ENCODE peak calls at places on chromosomes 2 and 18, in nine cellular contexts. W is cardiac fibroblast; D is activated CD8-positive, alpha-beta T cell treated with anti-CD3 and anti-CD28 coated beads for 36 hours; V is B cell; B is NB4; A is GM12865; O is GM12864; Y is CD8-positive, alpha-beta T cell; C is IMR-90. F is an unnamed sample.

GRCh38 chr2:119760876-119761275 is 1.2 kb downstream of the PTPN4 start:
- DNase-seq in W (peak; percentile 57), D (no peak), V (no peak), B (peak; percentile 45), A (peak; percentile 25), O (no peak), Y (no peak), C (peak; percentile 44), F (no peak)

GRCh38 chr2:149473538-149473937 is 114.0 kb downstream of the MMADHC start:
- DNase-seq in W (no peak), D (no peak), V (no peak), B (no peak), A (no peak), O (no peak), Y (no peak), C (no peak), F (no peak)

GRCh38 chr2:226705133-226705886 is 94.3 kb downstream of the IRS1 start:
- DNase-seq in W (no peak), D (no peak), V (no peak), B (no peak), A (no peak), O (no peak), Y (no peak), C (no peak), F (no peak)

GRCh38 chr2:236764716-236765115 is 195.1 kb downstream of the ACKR3 start:
- DNase-seq in W (no peak), D (no peak), V (no peak), B (no peak), A (no peak), O (no peak), Y (no peak), C (no peak), F (no peak)

GRCh38 chr18:70068981-70069380 is 121.3 kb upstream of the CD226 start:
- DNase-seq in W (no peak), D (no peak), V (no peak), B (no peak), A (no peak), O (no peak), Y (no peak), C (no peak), F (no peak)

GRCh38 chr2:26246818-26247217 is 2.1 kb downstream of the HADHB start:
- DNase-seq in W (peak; percentile 41), D (peak; percentile 74), V (no peak), B (peak; percentile 90), A (peak; percentile 45), O (no peak), Y (no peak), C (peak; percentile 67), F (no peak)

GRCh38 chr18:79395761-79396404 is at the start of gene NFATC1:
- DNase-seq in W (peak; percentile 76), D (peak; percentile 91), V (peak; percentile 87), B (no peak), A (peak; percentile 42), O (no peak), Y (no peak), C (peak; percentile 67), F (peak; percentile 55)

GRCh38 chr2:36812196-36812595 is 115.7 kb downstream of the VIT start:
- DNase-seq in W (no peak), D (no peak), V (no peak), B (peak; percentile 15), A (no peak), O (no peak), Y (peak; percentile 15), C (no peak), F (no peak)

GRCh38 chr2:12202702-12203101 is 456.3 kb downstream of the LPIN1 start:
- DNase-seq in W (peak; percentile 52), D (no peak), V (no peak), B (no peak), A (no peak), O (no peak), Y (no peak), C (peak; percentile 42), F (no peak)

GRCh38 chr2:112646102-112646719 is 472 bp downstream of the SLC20A1 start:
- DNase-seq in W (no peak), D (peak; percentile 45), V (peak; percentile 73), B (no peak), A (peak; percentile 54), O (no peak), Y (no peak), C (no peak), F (peak; percentile 48)

GRCh38 chr2:82839046-82839445 is 1620.0 kb downstream of the SUCLG1 start:
- DNase-seq in W (no peak), D (no peak), V (no peak), B (no peak), A (no peak), O (no peak), Y (no peak), C (no peak), F (no peak)

GRCh38 chr2:146721486-146721885 is 1123.3 kb upstream of the ACVR2A start:
- DNase-seq in W (no peak), D (no peak), V (no peak), B (no peak), A (no peak), O (no peak), Y (no peak), C (no peak), F (no peak)

GRCh38 chr2:127530245-127531132 is 4.2 kb upstream of the IWS1 start:
- DNase-seq in W (no peak), D (no peak), V (no peak), B (no peak), A (no peak), O (no peak), Y (no peak), C (no peak), F (no peak)

GRCh38 chr2:166365803-166366420 is 9.8 kb downstream of the SCN9A start:
- DNase-seq in W (no peak), D (no peak), V (no peak), B (no peak), A (no peak), O (no peak), Y (no peak), C (no peak), F (no peak)

GRCh38 chr2:73928995-73929394 is 2.3 kb downstream of the DGUOK start:
- DNase-seq in W (no peak), D (no peak), V (no peak), B (peak; percentile 40), A (no peak), O (no peak), Y (no peak), C (no peak), F (no peak)

GRCh38 chr2:73925853-73926492 is 707 bp upstream of the DGUOK start:
- DNase-seq in W (no peak), D (no peak), V (peak; percentile 24), B (peak; percentile 23), A (peak; percentile 18), O (no peak), Y (no peak), C (no peak), F (no peak)

GRCh38 chr2:73925033-73925704 is 1.5 kb upstream of the DGUOK start:
- DNase-seq in W (no peak), D (peak; percentile 27), V (peak; percentile 36), B (peak; percentile 76), A (no peak), O (no peak), Y (no peak), C (no peak), F (no peak)

GRCh38 chr2:73927344-73927743 is 664 bp downstream of the DGUOK start:
- DNase-seq in W (no peak), D (no peak), V (no peak), B (no peak), A (no peak), O (no peak), Y (no peak), C (no peak), F (no peak)

GRCh38 chr2:73926493-73927327 is at the start of gene DGUOK:
- DNase-seq in W (peak; percentile 100), D (peak; percentile 99), V (peak; percentile 97), B (peak; percentile 100), A (peak; percentile 99), O (peak; percentile 99), Y (peak; percentile 95), C (peak; percentile 100), F (peak; percentile 87)
- TF ChIP-seq CTCF in W (no peak), D (no peak), V (no peak), B (no peak), A (no peak), O (no peak), Y (no peak), C (no peak), F (peak; percentile 14)

GRCh38 chr18:58558514-58558913 is 70.4 kb downstream of the ALPK2 start:
- DNase-seq in W (no peak), D (no peak), V (no peak), B (no peak), A (peak; percentile 65), O (no peak), Y (no peak), C (peak; percentile 31), F (no peak)
- TF ChIP-seq CTCF in W (no peak), D (no peak), V (no peak), B (no peak), A (no peak), O (peak; percentile 19), Y (no peak), C (no peak), F (no peak)

DNA sequence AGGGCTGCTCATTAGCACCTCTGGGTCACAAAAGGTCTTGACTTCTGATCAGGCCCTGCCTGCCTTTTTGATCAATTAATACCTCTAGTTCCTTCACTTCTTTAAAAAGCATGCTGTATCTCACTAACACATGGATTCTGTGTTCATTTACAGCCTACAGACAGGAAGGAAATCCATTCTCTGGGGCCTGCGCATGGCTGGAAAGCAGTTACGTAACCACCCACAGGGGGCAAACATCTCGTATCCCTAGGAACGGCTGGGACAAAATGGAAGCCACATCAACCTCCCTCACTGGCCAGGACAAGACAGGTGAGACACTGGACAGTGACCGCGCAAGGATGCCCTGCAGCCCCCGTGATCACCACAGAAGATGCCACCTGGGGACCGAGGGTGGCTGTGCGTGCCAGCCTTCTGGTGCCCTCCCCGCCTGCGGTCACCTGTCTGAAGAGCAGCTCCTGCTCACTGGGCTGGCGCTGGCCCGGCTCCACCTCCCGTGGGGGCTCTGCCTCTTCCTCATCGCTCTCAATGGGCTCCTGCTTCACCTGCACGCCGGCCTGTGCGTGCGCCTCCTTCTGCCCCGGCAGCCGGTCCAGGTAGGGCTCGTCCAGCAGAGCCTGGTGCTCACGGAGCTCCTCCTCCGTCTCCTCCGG is 266.9 kb downstream of the TWIST2 start:
- DNase-seq in W (peak; percentile 6), D (no peak), V (no peak), B (peak; percentile 74), A (no peak), O (no peak), Y (no peak), C (no peak), F (no peak)
- TF ChIP-seq CTCF in W (no peak), D (no peak), V (no peak), B (no peak), A (no peak), O (no peak), Y (no peak), C (no peak), F (no peak)

GRCh38 chr2:20666364-20667150 is at the start of gene GDF7:
- DNase-seq in W (peak; percentile 31), D (peak; percentile 37), V (no peak), B (no peak), A (no peak), O (no peak), Y (no peak), C (no peak), F (no peak)
- TF ChIP-seq CTCF in W (peak; percentile 13), D (no peak), V (peak; percentile 48), B (no peak), A (peak; percentile 27), O (peak; percentile 23), Y (no peak), C (peak; percentile 16), F (peak; percentile 51)

F was measured in neural crest cell.